ENCODE peak calls at places on chromosomes 12 and 14, in six cellular contexts. One of them, this sample, is unnamed.

GRCh38 chr14:101442451-101442850 is 118.8 kb upstream of the DIO3 start:
- DNase-seq in AG08396: no peak
- DNase-seq in heart right ventricle: no peak
- DNase-seq in stimulated activated CD4-positive, alpha-beta T cell treated with anti-CD3 and anti-CD28 coated beads, Interleukin-1b, Interleukin-23, amount 100 ng/mL, for 48 hours: peak; percentile 48
- DNase-seq in KG1: no peak
- DNase-seq in lower lobe of right lung: no peak
- DNase-seq in this sample: peak; percentile 4

GRCh38 chr14:102761206-102761605 is 16.0 kb upstream of the TRAF3 start:
- DNase-seq in AG08396: no peak
- DNase-seq in heart right ventricle: no peak
- DNase-seq in stimulated activated CD4-positive, alpha-beta T cell treated with anti-CD3 and anti-CD28 coated beads, Interleukin-1b, Interleukin-23, amount 100 ng/mL, for 48 hours: no peak
- DNase-seq in KG1: no peak
- DNase-seq in lower lobe of right lung: no peak
- DNase-seq in this sample: no peak

GRCh38 chr12:113591480-113591971 is 119.9 kb upstream of the LHX5 start:
- DNase-seq in AG08396: no peak
- DNase-seq in heart right ventricle: no peak
- DNase-seq in stimulated activated CD4-positive, alpha-beta T cell treated with anti-CD3 and anti-CD28 coated beads, Interleukin-1b, Interleukin-23, amount 100 ng/mL, for 48 hours: no peak
- DNase-seq in KG1: no peak
- DNase-seq in lower lobe of right lung: peak; percentile 66
- DNase-seq in this sample: peak; percentile 42

GRCh38 chr14:99688629-99689028 is 4.5 kb downstream of the CYP46A1 start:
- DNase-seq in AG08396: no peak
- DNase-seq in heart right ventricle: no peak
- DNase-seq in stimulated activated CD4-positive, alpha-beta T cell treated with anti-CD3 and anti-CD28 coated beads, Interleukin-1b, Interleukin-23, amount 100 ng/mL, for 48 hours: no peak
- DNase-seq in KG1: no peak
- DNase-seq in lower lobe of right lung: no peak
- DNase-seq in this sample: no peak

GRCh38 chr12:111056618-111057521 is 136.5 kb upstream of the MYL2 start:
- DNase-seq in AG08396: no peak
- DNase-seq in heart right ventricle: no peak
- DNase-seq in stimulated activated CD4-positive, alpha-beta T cell treated with anti-CD3 and anti-CD28 coated beads, Interleukin-1b, Interleukin-23, amount 100 ng/mL, for 48 hours: peak; percentile 81
- DNase-seq in KG1: peak; percentile 79
- DNase-seq in lower lobe of right lung: no peak
- DNase-seq in this sample: peak; percentile 97

GRCh38 chr14:99125113-99125512 is 146.9 kb downstream of the BCL11B start:
- DNase-seq in AG08396: no peak
- DNase-seq in heart right ventricle: no peak
- DNase-seq in stimulated activated CD4-positive, alpha-beta T cell treated with anti-CD3 and anti-CD28 coated beads, Interleukin-1b, Interleukin-23, amount 100 ng/mL, for 48 hours: no peak
- DNase-seq in KG1: no peak
- DNase-seq in lower lobe of right lung: no peak
- DNase-seq in this sample: no peak

GRCh38 chr14:88613552-88614010 is 50.7 kb downstream of the ZC3H14 start:
- DNase-seq in AG08396: no peak
- DNase-seq in heart right ventricle: no peak
- DNase-seq in stimulated activated CD4-positive, alpha-beta T cell treated with anti-CD3 and anti-CD28 coated beads, Interleukin-1b, Interleukin-23, amount 100 ng/mL, for 48 hours: no peak
- DNase-seq in KG1: peak; percentile 14
- DNase-seq in lower lobe of right lung: no peak
- DNase-seq in this sample: no peak

GRCh38 chr14:87888136-87888999 is 104.6 kb downstream of the GALC start:
- DNase-seq in AG08396: peak; percentile 50
- DNase-seq in heart right ventricle: peak; percentile 10
- DNase-seq in stimulated activated CD4-positive, alpha-beta T cell treated with anti-CD3 and anti-CD28 coated beads, Interleukin-1b, Interleukin-23, amount 100 ng/mL, for 48 hours: peak; percentile 19
- DNase-seq in KG1: no peak
- DNase-seq in lower lobe of right lung: no peak
- DNase-seq in this sample: no peak

GRCh38 chr14:24659916-24660570 is 26.1 kb upstream of the GZMB start:
- DNase-seq in AG08396: no peak
- DNase-seq in heart right ventricle: no peak
- DNase-seq in stimulated activated CD4-positive, alpha-beta T cell treated with anti-CD3 and anti-CD28 coated beads, Interleukin-1b, Interleukin-23, amount 100 ng/mL, for 48 hours: no peak
- DNase-seq in KG1: peak; percentile 38
- DNase-seq in lower lobe of right lung: no peak
- DNase-seq in this sample: no peak

GRCh38 chr12:45878630-45879255 is 111.6 kb downstream of the SCAF11 start:
- DNase-seq in AG08396: no peak
- DNase-seq in heart right ventricle: no peak
- DNase-seq in stimulated activated CD4-positive, alpha-beta T cell treated with anti-CD3 and anti-CD28 coated beads, Interleukin-1b, Interleukin-23, amount 100 ng/mL, for 48 hours: no peak
- DNase-seq in KG1: no peak
- DNase-seq in lower lobe of right lung: no peak
- DNase-seq in this sample: no peak

GRCh38 chr12:12019881-12020280 is 50.9 kb upstream of the BCL2L14 start:
- DNase-seq in AG08396: no peak
- DNase-seq in heart right ventricle: no peak
- DNase-seq in stimulated activated CD4-positive, alpha-beta T cell treated with anti-CD3 and anti-CD28 coated beads, Interleukin-1b, Interleukin-23, amount 100 ng/mL, for 48 hours: no peak
- DNase-seq in KG1: no peak
- DNase-seq in lower lobe of right lung: no peak
- DNase-seq in this sample: no peak

This sample was measured in CMK.